ENCODE peak calls at places on chromosomes 6 and 20, in six cellular contexts. P, V, L, Q, U and A are unnamed samples.
A peak's percentile ranks its signal among the peaks of the same experiment; 100 is the strongest.

GRCh38 chr20:12570371-12570770 is 438.4 kb upstream of the SPTLC3 start:
- DNase-seq in P (no peak), V (no peak), L (no peak), Q (no peak), U (no peak), A (no peak)

GRCh38 chr6:88922775-88923548 is 40.5 kb downstream of the RNGTT start:
- DNase-seq in P (no peak), V (no peak), L (peak; percentile 20), Q (no peak), U (peak; percentile 6), A (no peak)

GRCh38 chr20:50916934-50917333 is 14.3 kb downstream of the ADNP start:
- DNase-seq in P (no peak), V (no peak), L (no peak), Q (no peak), U (peak; percentile 21), A (no peak)

GRCh38 chr6:20182926-20183521 is 29.2 kb downstream of the MBOAT1 start:
- DNase-seq in P (no peak), V (peak; percentile 18), L (no peak), Q (no peak), U (peak; percentile 14), A (no peak)

GRCh38 chr6:106100755-106101154 is 14.6 kb downstream of the PRDM1 start:
- DNase-seq in P (no peak), V (no peak), L (no peak), Q (no peak), U (no peak), A (no peak)

GRCh38 chr20:18255526-18255925 is 32.8 kb upstream of the ZNF133 start:
- DNase-seq in P (no peak), V (no peak), L (no peak), Q (no peak), U (no peak), A (no peak)

GRCh38 chr6:134550604-134551003 is 232.7 kb upstream of the SGK1 start:
- DNase-seq in P (no peak), V (peak; percentile 55), L (no peak), Q (no peak), U (peak; percentile 35), A (no peak)

GRCh38 chr20:4449977-4450715 is 271.6 kb upstream of the PRND start:
- DNase-seq in P (no peak), V (peak; percentile 49), L (no peak), Q (no peak), U (peak; percentile 63), A (no peak)

GRCh38 chr20:44704551-44704971 is 10.6 kb upstream of the CCN5 start:
- DNase-seq in P (no peak), V (peak; percentile 44), L (no peak), Q (no peak), U (peak; percentile 98), A (peak; percentile 70)

GRCh38 chr6:142045380-142046270 is 87.1 kb upstream of the GJE1 start:
- DNase-seq in P (no peak), V (no peak), L (no peak), Q (no peak), U (peak; percentile 74), A (peak; percentile 51)

GRCh38 chr6:158686791-158687381 is 37.0 kb downstream of the SYTL3 start:
- DNase-seq in P (peak; percentile 58), V (no peak), L (no peak), Q (peak; percentile 55), U (no peak), A (no peak)

GRCh38 chr20:40370800-40371199 is 318.2 kb downstream of the MAFB start:
- DNase-seq in P (no peak), V (no peak), L (no peak), Q (no peak), U (no peak), A (no peak)

GRCh38 chr20:63163596-63164560 is 52.1 kb downstream of the YTHDF1 start:
- DNase-seq in P (no peak), V (no peak), L (no peak), Q (no peak), U (no peak), A (no peak)

GRCh38 chr20:5612476-5613291 is 137.5 kb upstream of the SHLD1 start:
- DNase-seq in P (no peak), V (peak; percentile 29), L (no peak), Q (no peak), U (peak; percentile 50), A (peak; percentile 65)

GRCh38 chr6:42104095-42104806 is 38.2 kb downstream of the C6orf132 start:
- DNase-seq in P (peak; percentile 72), V (no peak), L (peak; percentile 47), Q (peak; percentile 79), U (peak; percentile 72), A (no peak)

GRCh38 chr6:145028144-145028818 is 707.0 kb downstream of the EPM2A start:
- DNase-seq in P (no peak), V (no peak), L (no peak), Q (peak; percentile 43), U (peak; percentile 72), A (no peak)

GRCh38 chr6:97812940-97813339 is 529.9 kb upstream of the MMS22L start:
- DNase-seq in P (no peak), V (no peak), L (no peak), Q (no peak), U (no peak), A (no peak)

GRCh38 chr6:28446818-28447511 is 3.7 kb upstream of the ZSCAN23 start:
- DNase-seq in P (no peak), V (no peak), L (no peak), Q (no peak), U (peak; percentile 44), A (no peak)
- H3K4me3 ChIP-seq in P (peak overlapping the region; percentile 42), V (peak overlapping the region; percentile 53), L (no peak overlapping the region), Q (peak overlapping the region; percentile 49), U (peak overlapping the region; percentile 56), A (peak overlapping the region; percentile 50)

GRCh38 chr6:150928882-150929281 is 63.4 kb downstream of the MTHFD1L start:
- DNase-seq in P (no peak), V (no peak), L (no peak), Q (peak; percentile 7), U (no peak), A (no peak)
- TF ChIP-seq CTCF in P (no peak), V (peak; percentile 50), L (no peak), Q (peak; percentile 39), U (peak; percentile 26), A (peak; percentile 38)

DNA sequence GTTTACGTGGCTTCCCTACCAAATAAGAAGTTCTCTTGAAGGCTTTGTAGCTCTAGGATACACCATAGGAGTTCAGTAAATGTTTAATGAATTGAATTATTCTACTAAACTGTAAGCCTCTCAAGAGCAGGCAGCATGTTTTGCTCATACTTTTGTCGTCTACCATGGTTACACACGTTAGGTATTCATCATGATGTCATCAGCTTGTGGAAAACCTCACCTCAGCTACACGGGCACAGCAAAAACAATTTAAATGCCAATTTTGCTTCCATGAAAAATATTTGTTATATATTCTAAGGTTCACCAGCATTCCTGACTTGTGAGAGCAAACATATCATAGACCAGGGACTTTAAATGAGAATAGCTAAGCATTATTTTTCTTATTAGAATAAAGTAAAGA is 16.7 kb downstream of the NCOA5 start:
- DNase-seq in P (no peak), V (no peak), L (no peak), Q (no peak), U (no peak), A (no peak)
- H3K4me3 ChIP-seq in P (no peak overlapping the region), V (no peak overlapping the region), L (no peak overlapping the region), Q (no peak overlapping the region), U (no peak overlapping the region), A (no peak overlapping the region)

DNA sequence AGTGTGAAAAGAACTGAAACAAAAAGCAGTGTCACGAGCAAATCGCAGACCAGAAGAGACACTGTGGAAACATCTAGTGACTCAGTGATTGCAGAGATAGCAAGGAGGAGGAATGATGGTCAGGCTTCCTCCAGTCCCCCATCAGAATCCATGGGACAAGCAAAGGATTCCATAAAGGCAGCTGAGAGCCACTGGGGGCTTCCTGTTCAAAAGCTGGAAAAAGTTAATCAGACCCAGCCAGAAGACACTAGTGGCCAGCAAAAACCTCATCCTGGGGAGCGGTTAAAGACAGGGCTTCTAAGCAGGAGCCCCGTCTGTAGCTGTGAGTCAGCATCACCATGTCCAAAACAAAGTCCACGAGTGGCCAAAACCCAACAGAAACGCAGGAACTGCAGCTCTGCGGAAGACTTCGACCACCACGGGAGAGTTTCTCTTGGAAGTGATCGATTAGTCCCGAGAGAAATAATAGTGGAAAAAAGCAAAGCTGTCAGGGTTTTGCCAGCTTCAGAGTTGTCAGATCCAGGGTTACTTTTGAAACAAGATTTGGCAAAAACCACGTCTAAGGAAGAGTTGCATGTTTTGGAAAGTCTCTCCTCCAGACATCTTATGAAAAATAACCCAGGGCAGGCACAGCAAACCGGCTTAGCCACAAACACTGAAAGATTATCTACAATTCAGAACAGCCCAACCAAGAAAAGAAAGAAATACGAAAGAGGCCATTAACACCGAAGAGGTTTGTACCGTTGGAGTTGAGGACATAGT is 51.0 kb downstream of the JAG1 start:
- DNase-seq in P (no peak), V (peak; percentile 87), L (no peak), Q (no peak), U (no peak), A (no peak)
- TF ChIP-seq CTCF in P (no peak), V (peak; percentile 6), L (no peak), Q (no peak), U (no peak), A (no peak)

GRCh38 chr6:138503881-138504680 is 4.8 kb upstream of the NHSL1 start:
- DNase-seq in P (no peak), V (no peak), L (no peak), Q (no peak), U (no peak), A (no peak)
- H3K4me3 ChIP-seq in P (no peak overlapping the region), V (no peak overlapping the region), L (no peak overlapping the region), Q (no peak overlapping the region), U (no peak overlapping the region), A (no peak overlapping the region)

DNA sequence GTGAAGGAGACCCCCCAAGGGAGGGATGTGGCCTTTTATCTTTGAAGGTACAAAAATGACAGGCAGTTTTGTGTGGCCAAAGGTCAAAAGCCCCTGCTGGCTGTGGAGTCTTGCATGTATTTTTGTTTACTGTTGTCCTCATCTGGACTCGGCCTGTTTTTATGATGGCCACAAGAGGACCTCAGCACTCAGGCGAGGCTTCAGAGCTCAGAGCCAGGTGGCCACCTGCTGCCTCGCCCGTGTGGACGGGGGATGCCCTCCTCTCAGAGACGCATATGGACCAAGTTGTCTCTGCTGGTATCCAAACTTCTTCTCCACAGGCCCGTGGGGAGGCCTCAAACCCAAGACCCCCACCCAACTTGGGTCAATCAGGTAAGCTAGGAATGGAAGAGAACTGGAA is 118.2 kb downstream of the DACT2 start:
- DNase-seq in P (no peak), V (no peak), L (no peak), Q (no peak), U (no peak), A (no peak)
- TF ChIP-seq CTCF in P (no peak), V (no peak), L (no peak), Q (no peak), U (no peak), A (no peak)